ENCODE peak calls at places on chromosomes 2 and 18, in seven cellular contexts. U, N, R, T, S, P and B are unnamed samples.

GRCh38 chr2:182715121-182715895 is 749 bp upstream of the DNAJC10 start:
- DNase-seq in U (no peak), N (peak; percentile 42), R (no peak), T (no peak), S (peak; percentile 70), P (no peak), B (peak; percentile 6)

GRCh38 chr18:25423760-25424159 is 71.8 kb upstream of the ZNF521 start:
- DNase-seq in U (no peak), N (no peak), R (no peak), T (no peak), S (no peak), P (no peak), B (no peak)

GRCh38 chr18:64994370-64994769 is 756.4 kb upstream of the CDH7 start:
- DNase-seq in U (no peak), N (no peak), R (no peak), T (no peak), S (no peak), P (no peak), B (no peak)

GRCh38 chr18:45670281-45670962 is 53.6 kb upstream of the SLC14A1 start:
- DNase-seq in U (peak; percentile 60), N (peak; percentile 85), R (peak; percentile 33), T (no peak), S (peak; percentile 89), P (no peak), B (peak; percentile 98)

GRCh38 chr18:68387246-68387645 is 327.7 kb downstream of the TMX3 start:
- DNase-seq in U (no peak), N (peak; percentile 50), R (peak; percentile 65), T (peak; percentile 10), S (peak; percentile 7), P (no peak), B (no peak)

GRCh38 chr18:36247036-36247435 is 50.5 kb upstream of the FHOD3 start:
- DNase-seq in U (no peak), N (peak; percentile 4), R (peak; percentile 11), T (no peak), S (no peak), P (peak; percentile 44), B (no peak)

GRCh38 chr18:40984856-40985255 is 970.2 kb upstream of the PIK3C3 start:
- DNase-seq in U (no peak), N (peak; percentile 2), R (peak; percentile 59), T (no peak), S (no peak), P (no peak), B (no peak)

GRCh38 chr18:67428148-67428547 is 88.4 kb downstream of the DSEL start:
- DNase-seq in U (no peak), N (peak; percentile 49), R (no peak), T (no peak), S (peak; percentile 18), P (no peak), B (no peak)

GRCh38 chr2:120434909-120435308 is 89.0 kb downstream of the INHBB start:
- DNase-seq in U (no peak), N (no peak), R (no peak), T (no peak), S (no peak), P (no peak), B (no peak)

GRCh38 chr2:232525199-232525598 is 761 bp upstream of the CHRND start:
- DNase-seq in U (no peak), N (no peak), R (no peak), T (no peak), S (no peak), P (no peak), B (no peak)

GRCh38 chr2:42139141-42139540 is 30.0 kb upstream of the EML4 start:
- DNase-seq in U (no peak), N (no peak), R (no peak), T (no peak), S (peak; percentile 83), P (no peak), B (no peak)

GRCh38 chr2:216740557-216741222 is 45.3 kb upstream of the IGFBP5 start:
- DNase-seq in U (no peak), N (peak; percentile 93), R (no peak), T (no peak), S (no peak), P (no peak), B (no peak)

GRCh38 chr2:239037559-239037910 is 189.7 kb downstream of the TWIST2 start:
- DNase-seq in U (no peak), N (no peak), R (no peak), T (no peak), S (no peak), P (no peak), B (no peak)

GRCh38 chr18:77080283-77080682 is 52.3 kb downstream of the MBP start:
- DNase-seq in U (peak; percentile 65), N (no peak), R (no peak), T (no peak), S (no peak), P (no peak), B (no peak)

GRCh38 chr2:150690870-150691269 is 203.4 kb upstream of the RND3 start:
- DNase-seq in U (no peak), N (peak; percentile 64), R (peak; percentile 10), T (no peak), S (peak; percentile 43), P (no peak), B (no peak)

GRCh38 chr2:20400787-20401494 is 45.9 kb upstream of the RHOB start:
- DNase-seq in U (no peak), N (peak; percentile 32), R (no peak), T (no peak), S (no peak), P (no peak), B (no peak)

GRCh38 chr2:26542194-26542455 is 64.2 kb upstream of the OTOF start:
- DNase-seq in U (no peak), N (no peak), R (no peak), T (no peak), S (no peak), P (no peak), B (no peak)

GRCh38 chr2:33788044-33788443 is 188.9 kb upstream of the FAM98A start:
- DNase-seq in U (no peak), N (peak; percentile 43), R (peak; percentile 13), T (no peak), S (no peak), P (no peak), B (no peak)

GRCh38 chr2:219125225-219125885 is 35.3 kb downstream of the NHEJ1 start:
- DNase-seq in U (no peak), N (peak; percentile 88), R (peak; percentile 26), T (no peak), S (peak; percentile 88), P (no peak), B (peak; percentile 60)

GRCh38 chr2:150866431-150866830 is 379.0 kb upstream of the RND3 start:
- DNase-seq in U (no peak), N (peak; percentile 77), R (no peak), T (no peak), S (peak; percentile 74), P (no peak), B (no peak)

GRCh38 chr18:42187611-42188378 is 232.8 kb downstream of the PIK3C3 start:
- DNase-seq in U (no peak), N (no peak), R (no peak), T (no peak), S (no peak), P (no peak), B (no peak)

GRCh38 chr2:227106845-227107759 is 56.9 kb downstream of the COL4A4 start:
- DNase-seq in U (no peak), N (peak; percentile 71), R (peak; percentile 47), T (no peak), S (peak; percentile 75), P (peak; percentile 69), B (peak; percentile 71)

GRCh38 chr2:26590960-26591618 is 50.1 kb downstream of the CIB4 start:
- DNase-seq in U (no peak), N (no peak), R (no peak), T (no peak), S (no peak), P (peak; percentile 2), B (no peak)

GRCh38 chr2:136010126-136010525 is 24.7 kb upstream of the DARS1 start:
- DNase-seq in U (no peak), N (peak; percentile 72), R (no peak), T (no peak), S (peak; percentile 61), P (no peak), B (no peak)

GRCh38 chr2:177058747-177059146 is 153.8 kb upstream of the HNRNPA3 start:
- DNase-seq in U (no peak), N (no peak), R (no peak), T (no peak), S (no peak), P (no peak), B (no peak)

GRCh38 chr2:177059313-177059712 is 153.3 kb upstream of the HNRNPA3 start:
- DNase-seq in U (no peak), N (no peak), R (no peak), T (no peak), S (no peak), P (no peak), B (no peak)

GRCh38 chr2:177051278-177051677 is 161.3 kb upstream of the HNRNPA3 start:
- DNase-seq in U (no peak), N (no peak), R (no peak), T (no peak), S (no peak), P (no peak), B (no peak)

GRCh38 chr2:177056540-177056939 is 156.1 kb upstream of the HNRNPA3 start:
- DNase-seq in U (no peak), N (no peak), R (no peak), T (no peak), S (no peak), P (peak; percentile 28), B (no peak)
- TF ChIP-seq CTCF in U (no peak), N (no peak), R (no peak), T (no peak), S (peak; percentile 13), P (no peak), B (peak; percentile 1)

DNA sequence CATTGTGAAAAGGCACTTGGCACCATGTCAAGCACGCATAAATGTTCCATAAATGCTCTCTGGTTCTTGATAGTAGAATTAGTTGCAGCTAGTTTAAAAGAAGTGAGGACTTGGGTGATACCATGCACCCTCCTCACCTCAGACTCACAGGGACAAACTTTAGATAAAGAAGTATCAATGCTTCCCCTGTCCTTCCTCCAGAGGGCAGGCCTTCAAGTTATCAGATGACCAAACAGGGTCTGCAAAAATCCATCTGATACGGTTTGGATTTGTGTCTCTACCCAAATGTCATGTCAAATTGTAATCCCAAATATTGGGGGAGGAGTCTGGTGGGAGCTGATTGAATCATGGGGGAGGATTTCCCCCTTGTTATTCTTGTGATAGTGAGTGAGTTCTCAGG is 54.1 kb downstream of the C1QL2 start:
- DNase-seq in U (no peak), N (no peak), R (no peak), T (no peak), S (no peak), P (no peak), B (no peak)
- TF ChIP-seq CTCF in U (no peak), N (no peak), R (no peak), T (no peak), S (no peak), P (no peak), B (no peak)

DNA sequence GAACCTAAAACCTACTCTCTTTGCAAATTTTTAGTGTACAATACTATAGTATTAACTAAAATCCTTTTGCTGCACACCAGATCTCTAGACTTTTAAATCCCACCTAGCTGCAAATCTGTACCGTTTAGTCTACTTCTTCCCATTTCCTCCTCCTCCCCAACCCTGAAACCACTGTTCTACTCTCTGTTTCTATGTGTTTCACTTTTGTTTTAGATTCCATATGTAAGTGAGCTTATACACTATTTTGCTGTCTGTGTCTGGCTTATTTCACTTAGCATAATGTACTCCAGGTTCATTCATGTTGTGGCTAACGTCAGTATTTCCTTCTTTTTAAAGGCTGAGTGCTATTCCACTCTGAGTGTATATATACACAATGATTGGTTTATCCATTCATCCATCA is 18.4 kb upstream of the DSC2 start:
- DNase-seq in U (no peak), N (no peak), R (no peak), T (no peak), S (no peak), P (no peak), B (no peak)
- TF ChIP-seq CTCF in U (no peak), N (no peak), R (no peak), T (no peak), S (no peak), P (no peak), B (no peak)

GRCh38 chr2:101197215-101197745 is 46.1 kb upstream of the TBC1D8 start:
- DNase-seq in U (no peak), N (no peak), R (no peak), T (no peak), S (peak; percentile 15), P (no peak), B (no peak)
- TF ChIP-seq CTCF in U (no peak), N (no peak), R (peak; percentile 31), T (no peak), S (no peak), P (no peak), B (no peak)